ENCODE peak calls at places on chromosomes 1 and 21, in four cellular contexts. U is neural crest cell, H is psoas muscle, G is body of pancreas. V is an unnamed sample.
A peak's percentile ranks its signal among the peaks of the same experiment; 100 is the strongest.

GRCh38 chr1:76040327-76040868 is 34.1 kb upstream of the ST6GALNAC3 start:
- DNase-seq in U (peak; percentile 14), H (no peak), G (no peak), V (no peak)

GRCh38 chr21:43364851-43365424 is 62.0 kb downstream of the SIK1 start:
- DNase-seq in G (no peak), U (no peak), H (no peak), V (no peak)

GRCh38 chr1:234315091-234315541 is 58.1 kb upstream of the COA6 start:
- DNase-seq in G (no peak), H (no peak), U (no peak), V (no peak)

GRCh38 chr1:86750530-86750929 is 46.2 kb downstream of the SH3GLB1 start:
- DNase-seq in U (no peak), H (no peak), G (no peak), V (no peak)

GRCh38 chr1:227996187-227996950 is 10.4 kb upstream of the WNT3A start:
- DNase-seq in H (no peak), G (no peak), U (no peak), V (no peak)

GRCh38 chr1:48007044-48007443 is 9.9 kb upstream of the TRABD2B start:
- DNase-seq in U (no peak), G (no peak), H (no peak), V (no peak)

GRCh38 chr1:21607549-21608529 is 61.3 kb downstream of the RAP1GAP start:
- DNase-seq in H (peak; percentile 62), U (peak; percentile 90), G (peak; percentile 90), V (peak; percentile 90)

GRCh38 chr21:45259206-45259795 is 28.4 kb downstream of the POFUT2 start:
- DNase-seq in H (no peak), G (no peak), U (no peak), V (no peak)

GRCh38 chr21:46017148-46017547 is 35.6 kb downstream of the COL6A1 start:
- DNase-seq in G (no peak), U (no peak), H (no peak), V (no peak)

GRCh38 chr1:52554267-52554640 is 1.4 kb upstream of the TUT4 start:
- DNase-seq in H (no peak), U (no peak), G (no peak), V (no peak)

GRCh38 chr21:43805275-43805800 is 16.0 kb downstream of the RRP1 start:
- DNase-seq in H (no peak), G (no peak), U (no peak), V (no peak)

GRCh38 chr1:240399381-240399780 is 212.6 kb downstream of the GREM2 start:
- DNase-seq in U (no peak), H (no peak), G (peak; percentile 3), V (no peak)

GRCh38 chr1:164948101-164948500 is 389.1 kb downstream of the PBX1 start:
- DNase-seq in H (no peak), U (no peak), G (no peak), V (no peak)

GRCh38 chr1:168321945-168322344 is 41.3 kb downstream of the TBX19 start:
- DNase-seq in U (no peak), G (no peak), H (no peak), V (no peak)

GRCh38 chr1:5271264-5271663 is 616.9 kb downstream of the AJAP1 start:
- DNase-seq in H (no peak), G (peak; percentile 58), U (no peak), V (no peak)

GRCh38 chr21:38714998-38715397 is 90.7 kb upstream of the ETS2 start:
- DNase-seq in H (no peak), U (no peak), G (no peak), V (no peak)

GRCh38 chr1:196660912-196661311 is 9.1 kb downstream of the CFH start:
- DNase-seq in U (no peak), G (peak; percentile 11), H (no peak), V (no peak)

GRCh38 chr1:159218846-159219636 is 14.4 kb downstream of the ACKR1 start:
- DNase-seq in U (no peak), H (no peak), G (no peak), V (no peak)

GRCh38 chr1:218930879-218931278 is 242.8 kb upstream of the LYPLAL1 start:
- DNase-seq in G (peak; percentile 3), H (no peak), U (no peak), V (no peak)

GRCh38 chr1:180123463-180123936 is 31.2 kb upstream of the QSOX1 start:
- DNase-seq in G (no peak), U (no peak), H (no peak), V (no peak)

GRCh38 chr1:15557594-15557993 is 27.3 kb downstream of the AGMAT start:
- DNase-seq in G (no peak), U (no peak), H (no peak), V (no peak)

GRCh38 chr1:17423781-17424245 is 15.7 kb downstream of the RCC2 start:
- DNase-seq in H (no peak), G (no peak), U (no peak), V (no peak)

GRCh38 chr21:22898061-22898460 is 1899.9 kb downstream of the NCAM2 start:
- DNase-seq in G (no peak), U (no peak), H (no peak), V (no peak)

GRCh38 chr1:3355089-3355488 is 99.4 kb upstream of the ARHGEF16 start:
- DNase-seq in U (no peak), H (no peak), G (no peak), V (no peak)

GRCh38 chr1:2583331-2583791 is 3.2 kb upstream of the PRXL2B start:
- DNase-seq in U (no peak), H (no peak), G (no peak), V (peak; percentile 11)

GRCh38 chr1:152777510-152778137 is 2.7 kb downstream of the LCE1F start:
- DNase-seq in U (no peak), G (no peak), H (no peak), V (peak; percentile 48)
- TF ChIP-seq CTCF in U (no peak), G (no peak), H (no peak), V (no peak)

DNA sequence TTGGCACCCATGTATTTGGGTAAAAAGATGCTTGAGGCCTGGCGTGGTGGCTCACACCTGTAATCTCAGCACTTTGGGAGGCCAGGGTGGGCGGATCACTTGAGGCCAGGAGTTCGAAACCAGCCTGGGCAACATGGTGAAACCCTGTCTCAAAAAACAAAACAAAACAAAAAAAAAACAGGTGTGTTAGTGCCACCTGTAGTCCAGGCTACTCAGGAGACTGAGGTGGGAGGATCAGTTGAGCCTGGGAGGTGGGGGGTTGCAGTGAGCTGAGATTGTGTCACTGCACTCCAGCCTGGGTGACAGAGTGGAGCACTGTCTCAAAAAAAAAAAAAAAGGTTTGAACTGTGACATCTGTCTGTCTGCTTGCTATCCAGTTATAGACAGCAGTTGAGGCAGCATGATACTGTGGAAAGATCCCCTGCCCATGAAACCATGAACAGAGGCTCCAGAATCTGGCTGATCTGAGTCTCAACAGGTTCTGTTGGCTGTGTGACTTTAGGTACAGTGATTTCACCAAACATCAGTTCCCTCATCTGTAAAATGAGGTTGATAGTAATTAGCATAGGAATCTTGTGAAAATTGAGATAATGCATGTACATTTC is 5.7 kb downstream of the DYRK1A start:
- DNase-seq in H (no peak), G (no peak), U (no peak), V (no peak)
- TF ChIP-seq CTCF in H (no peak), G (no peak), U (no peak), V (no peak)

GRCh38 chr1:119933397-119933796 is 37.1 kb upstream of the ADAM30 start:
- DNase-seq in H (no peak), G (no peak), U (no peak), V (no peak)
- TF ChIP-seq CTCF in H (no peak), G (no peak), U (no peak), V (no peak)

DNA sequence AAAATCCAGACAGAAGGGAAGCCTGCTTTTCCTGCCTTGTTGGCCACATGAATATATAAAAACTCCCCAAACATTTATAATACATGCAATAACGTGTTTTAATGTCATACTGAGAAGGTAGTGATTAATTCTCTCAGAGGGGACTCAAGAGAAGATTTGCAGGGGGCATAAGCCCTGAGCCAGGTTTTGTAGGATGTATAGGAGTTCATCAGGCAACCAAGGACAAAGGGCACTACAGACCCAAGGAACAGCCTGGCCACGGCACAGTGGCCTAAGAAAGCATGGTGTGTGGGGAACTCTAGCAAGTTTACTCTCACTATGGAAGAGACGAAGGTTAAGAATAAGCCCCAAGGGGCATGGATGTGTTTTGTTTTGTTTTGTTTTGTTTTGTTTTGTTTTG is 15.4 kb upstream of the TNNI1 start:
- DNase-seq in G (no peak), U (no peak), H (no peak), V (no peak)
- TF ChIP-seq CTCF in G (no peak), U (no peak), H (no peak), V (no peak)

DNA sequence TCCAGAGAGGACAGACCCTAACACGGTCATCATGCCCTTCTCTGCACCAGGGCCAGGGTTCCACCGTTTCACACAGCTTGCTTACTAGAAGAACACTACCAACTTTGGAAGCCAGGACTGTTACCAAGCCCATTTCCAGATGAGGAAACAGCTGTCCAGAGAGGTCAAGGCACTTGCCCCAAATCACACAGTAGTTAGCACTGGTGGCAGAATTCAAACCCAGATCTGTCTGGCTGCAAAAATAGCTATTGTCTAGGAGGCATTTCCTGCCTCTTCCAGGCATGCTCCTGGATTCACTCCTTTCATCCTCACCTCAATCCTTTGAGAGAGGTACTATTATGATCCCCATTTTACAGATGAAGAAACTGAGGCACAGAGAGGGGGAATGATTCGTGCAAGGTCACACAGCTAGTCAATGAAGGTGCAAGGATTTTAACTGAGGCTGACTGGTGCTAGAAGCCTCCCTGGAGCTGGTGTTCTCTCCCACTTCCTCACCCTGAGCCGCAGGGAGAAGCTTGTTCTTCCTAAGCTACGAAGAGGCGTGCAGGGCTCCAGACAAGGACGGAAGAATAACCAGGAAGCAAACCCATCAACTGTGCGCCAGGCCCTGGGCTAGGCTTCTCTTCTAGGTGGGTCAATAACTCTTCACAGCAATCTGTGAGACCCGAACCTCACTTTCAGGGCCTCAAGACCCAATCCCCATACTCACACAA is 558 bp upstream of the LAPTM5 start:
- DNase-seq in G (no peak), U (no peak), H (no peak), V (no peak)
- TF ChIP-seq CTCF in G (no peak), U (no peak), H (no peak), V (no peak)

V was measured in glutamatergic neuron.